ENCODE peak calls at places on chromosome 20, in six cellular contexts. D, L, S, M, P and Y are unnamed samples.

GRCh38 chr20:9807176-9807575 is 31.7 kb downstream of the PAK5 start:
- DNase-seq in D (no peak), L (no peak), S (no peak), M (no peak), P (no peak), Y (no peak)

GRCh38 chr20:43736588-43737091 is 9.8 kb upstream of the GTSF1L start:
- DNase-seq in D (no peak), L (no peak), S (no peak), M (no peak), P (no peak), Y (no peak)

GRCh38 chr20:16475225-16475624 is 98.0 kb downstream of the KIF16B start:
- DNase-seq in D (no peak), L (no peak), S (peak; percentile 54), M (no peak), P (no peak), Y (peak; percentile 45)

GRCh38 chr20:24507182-24507853 is 37.9 kb downstream of the SYNDIG1 start:
- DNase-seq in D (no peak), L (no peak), S (no peak), M (no peak), P (peak; percentile 11), Y (no peak)

GRCh38 chr20:58618694-58619540 is 32.2 kb upstream of the STX16 start:
- DNase-seq in D (no peak), L (no peak), S (no peak), M (no peak), P (no peak), Y (peak; percentile 80)

GRCh38 chr20:39421571-39422099 is 459.5 kb downstream of the DHX35 start:
- DNase-seq in D (no peak), L (no peak), S (no peak), M (no peak), P (no peak), Y (no peak)

GRCh38 chr20:31967830-31968249 is at the start of gene XKR7:
- DNase-seq in D (no peak), L (no peak), S (no peak), M (no peak), P (no peak), Y (no peak)

GRCh38 chr20:51473771-51474170 is 68.7 kb downstream of the NFATC2 start:
- DNase-seq in D (no peak), L (no peak), S (no peak), M (no peak), P (no peak), Y (no peak)

GRCh38 chr20:7195704-7196103 is 428.2 kb downstream of the BMP2 start:
- DNase-seq in D (no peak), L (peak; percentile 59), S (peak; percentile 21), M (no peak), P (peak; percentile 33), Y (peak; percentile 94)

GRCh38 chr20:47878601-47879004 is 93.3 kb upstream of the SULF2 start:
- DNase-seq in D (no peak), L (no peak), S (no peak), M (no peak), P (no peak), Y (no peak)

GRCh38 chr20:325889-326644 is 715 bp downstream of the SOX12 start:
- DNase-seq in D (peak; percentile 79), L (peak; percentile 52), S (peak; percentile 77), M (peak; percentile 29), P (no peak), Y (peak; percentile 42)

GRCh38 chr20:15455279-15455678 is 1117.9 kb upstream of the FLRT3 start:
- DNase-seq in D (no peak), L (no peak), S (no peak), M (no peak), P (no peak), Y (no peak)

GRCh38 chr20:32462900-32463641 is 104.9 kb downstream of the ASXL1 start:
- DNase-seq in D (no peak), L (no peak), S (no peak), M (no peak), P (no peak), Y (no peak)

GRCh38 chr20:41509801-41510200 is 108.4 kb downstream of the CHD6 start:
- DNase-seq in D (peak; percentile 65), L (no peak), S (no peak), M (no peak), P (no peak), Y (peak; percentile 16)

GRCh38 chr20:23584434-23585199 is 16.3 kb upstream of the CST9L start:
- DNase-seq in D (no peak), L (no peak), S (no peak), M (no peak), P (no peak), Y (no peak)

GRCh38 chr20:52972965-52973819 is 1.0 kb downstream of the TSHZ2 start:
- DNase-seq in D (peak; percentile 45), L (no peak), S (no peak), M (no peak), P (peak; percentile 44), Y (no peak)

GRCh38 chr20:19769516-19769915 is 11.5 kb downstream of the RIN2 start:
- DNase-seq in D (no peak), L (no peak), S (no peak), M (no peak), P (no peak), Y (no peak)

GRCh38 chr20:16302818-16303217 is 270.4 kb downstream of the KIF16B start:
- DNase-seq in D (no peak), L (no peak), S (no peak), M (no peak), P (no peak), Y (no peak)

GRCh38 chr20:41984031-41984430 is 365.9 kb upstream of the CHD6 start:
- DNase-seq in D (no peak), L (no peak), S (no peak), M (no peak), P (no peak), Y (no peak)

GRCh38 chr20:17538517-17539170 is 7.5 kb upstream of the BFSP1 start:
- DNase-seq in D (no peak), L (no peak), S (peak; percentile 69), M (no peak), P (no peak), Y (peak; percentile 44)

GRCh38 chr20:59690101-59690500 is 85.8 kb downstream of the PHACTR3 start:
- DNase-seq in D (no peak), L (no peak), S (no peak), M (no peak), P (no peak), Y (no peak)

GRCh38 chr20:1362484-1362883 is 30.4 kb downstream of the FKBP1A start:
- DNase-seq in D (no peak), L (no peak), S (no peak), M (no peak), P (no peak), Y (no peak)

GRCh38 chr20:16257813-16258430 is 315.3 kb downstream of the KIF16B start:
- DNase-seq in D (no peak), L (no peak), S (no peak), M (no peak), P (no peak), Y (no peak)

GRCh38 chr20:9407805-9408421 is 106.5 kb upstream of the LAMP5 start:
- DNase-seq in D (peak; percentile 47), L (no peak), S (peak; percentile 77), M (no peak), P (peak; percentile 54), Y (peak; percentile 50)

GRCh38 chr20:20277772-20278382 is 90.0 kb upstream of the INSM1 start:
- DNase-seq in D (no peak), L (no peak), S (no peak), M (no peak), P (no peak), Y (no peak)

GRCh38 chr20:18506744-18507143 is 996 bp upstream of the SEC23B start:
- DNase-seq in D (no peak), L (no peak), S (no peak), M (no peak), P (no peak), Y (no peak)

GRCh38 chr20:219290-220115 is 7.6 kb upstream of the DEFB129 start:
- DNase-seq in D (no peak), L (no peak), S (peak; percentile 49), M (no peak), P (peak; percentile 56), Y (no peak)

GRCh38 chr20:48777005-48777404 is 50.8 kb downstream of the PREX1 start:
- DNase-seq in D (peak; percentile 73), L (no peak), S (no peak), M (no peak), P (no peak), Y (no peak)

GRCh38 chr20:40868568-40869223 is 159.9 kb upstream of the TOP1 start:
- DNase-seq in D (peak; percentile 70), L (peak; percentile 27), S (no peak), M (no peak), P (no peak), Y (peak; percentile 81)

GRCh38 chr20:49579195-49579594 is 11.3 kb upstream of the PTGIS start:
- DNase-seq in D (no peak), L (no peak), S (no peak), M (no peak), P (no peak), Y (no peak)

GRCh38 chr20:45908086-45908485 is 3.9 kb downstream of the PLTP start:
- DNase-seq in D (no peak), L (no peak), S (no peak), M (no peak), P (no peak), Y (no peak)